ENCODE peak calls at places on chromosomes 5 and 9, in seven cellular contexts. One of them, this sample, is unnamed.

GRCh38 chr5:143174714-143175398 is 228.6 kb downstream of the NR3C1 start:
- DNase-seq in K562: no peak
- DNase-seq in GM23338: no peak
- DNase-seq in HepG2: no peak
- DNase-seq in stomach: no peak
- DNase-seq in endothelial cell of umbilical vein: no peak
- DNase-seq in spleen: no peak
- DNase-seq in this sample: no peak

GRCh38 chr9:82810902-82811301 is 252.0 kb downstream of the RASEF start:
- DNase-seq in K562: no peak
- DNase-seq in GM23338: peak
- DNase-seq in endothelial cell of umbilical vein: no peak
- DNase-seq in spleen: no peak
- DNase-seq in stomach: no peak
- DNase-seq in HepG2: no peak
- DNase-seq in this sample: no peak

GRCh38 chr5:87912419-87912818 is 356.2 kb downstream of the TMEM161B start:
- DNase-seq in endothelial cell of umbilical vein: no peak
- DNase-seq in stomach: no peak
- DNase-seq in GM23338: no peak
- DNase-seq in HepG2: no peak
- DNase-seq in K562: no peak
- DNase-seq in spleen: no peak
- DNase-seq in this sample: no peak

GRCh38 chr5:56183507-56183906 is 49.6 kb downstream of the ANKRD55 start:
- DNase-seq in HepG2: peak
- DNase-seq in endothelial cell of umbilical vein: peak
- DNase-seq in spleen: no peak
- DNase-seq in K562: no peak
- DNase-seq in GM23338: no peak
- DNase-seq in stomach: no peak
- DNase-seq in this sample: no peak

GRCh38 chr9:2390028-2390427 is 231.6 kb upstream of the VLDLR start:
- DNase-seq in HepG2: no peak
- DNase-seq in GM23338: no peak
- DNase-seq in endothelial cell of umbilical vein: no peak
- DNase-seq in K562: no peak
- DNase-seq in stomach: no peak
- DNase-seq in spleen: no peak
- DNase-seq in this sample: no peak

GRCh38 chr9:19102181-19102630 is 498 bp downstream of the HAUS6 start:
- DNase-seq in HepG2: peak
- DNase-seq in GM23338: peak
- DNase-seq in spleen: peak
- DNase-seq in stomach: no peak
- DNase-seq in K562: peak
- DNase-seq in endothelial cell of umbilical vein: peak
- DNase-seq in this sample: no peak

GRCh38 chr5:399296-400281 is 43.4 kb upstream of the EXOC3 start:
- DNase-seq in HepG2: peak
- DNase-seq in endothelial cell of umbilical vein: peak
- DNase-seq in K562: no peak
- DNase-seq in GM23338: peak
- DNase-seq in spleen: peak
- DNase-seq in stomach: peak
- DNase-seq in this sample: peak

GRCh38 chr5:145350501-145350900 is 484.6 kb downstream of the PRELID2 start:
- DNase-seq in spleen: no peak
- DNase-seq in K562: no peak
- DNase-seq in endothelial cell of umbilical vein: peak
- DNase-seq in HepG2: no peak
- DNase-seq in GM23338: no peak
- DNase-seq in stomach: no peak
- DNase-seq in this sample: no peak

GRCh38 chr9:100428871-100429654 is 2.1 kb downstream of the MSANTD3 start:
- DNase-seq in HepG2: peak
- DNase-seq in endothelial cell of umbilical vein: peak
- DNase-seq in spleen: no peak
- DNase-seq in GM23338: no peak
- DNase-seq in stomach: no peak
- DNase-seq in K562: peak
- DNase-seq in this sample: no peak

GRCh38 chr5:54630738-54631369 is 113.3 kb downstream of the SNX18 start:
- DNase-seq in GM23338: no peak
- DNase-seq in stomach: no peak
- DNase-seq in spleen: no peak
- DNase-seq in K562: no peak
- DNase-seq in endothelial cell of umbilical vein: no peak
- DNase-seq in HepG2: no peak
- DNase-seq in this sample: no peak

GRCh38 chr9:1619915-1620705 is 395.0 kb upstream of the SMARCA2 start:
- DNase-seq in GM23338: peak
- DNase-seq in spleen: no peak
- DNase-seq in K562: no peak
- DNase-seq in stomach: no peak
- DNase-seq in endothelial cell of umbilical vein: no peak
- DNase-seq in HepG2: peak
- DNase-seq in this sample: no peak

GRCh38 chr5:5602554-5602953 is 180.1 kb downstream of the ICE1 start:
- DNase-seq in stomach: no peak
- DNase-seq in GM23338: no peak
- DNase-seq in HepG2: no peak
- DNase-seq in endothelial cell of umbilical vein: no peak
- DNase-seq in spleen: no peak
- DNase-seq in K562: no peak
- DNase-seq in this sample: no peak

GRCh38 chr5:95709967-95710650 is 21.0 kb upstream of the RHOBTB3 start:
- DNase-seq in HepG2: peak
- DNase-seq in stomach: peak
- DNase-seq in K562: peak
- DNase-seq in endothelial cell of umbilical vein: no peak
- DNase-seq in spleen: no peak
- DNase-seq in GM23338: peak
- DNase-seq in this sample: no peak

GRCh38 chr9:37520641-37521040 is 34.9 kb downstream of the POLR1E start:
- DNase-seq in K562: no peak
- DNase-seq in endothelial cell of umbilical vein: no peak
- DNase-seq in HepG2: no peak
- DNase-seq in GM23338: no peak
- DNase-seq in stomach: no peak
- DNase-seq in spleen: no peak
- DNase-seq in this sample: no peak

GRCh38 chr9:224540-225520 is 10.2 kb downstream of the DOCK8 start:
- DNase-seq in endothelial cell of umbilical vein: no peak
- DNase-seq in spleen: no peak
- DNase-seq in HepG2: peak
- DNase-seq in K562: no peak
- DNase-seq in stomach: no peak
- DNase-seq in GM23338: no peak
- DNase-seq in this sample: peak

DNA sequence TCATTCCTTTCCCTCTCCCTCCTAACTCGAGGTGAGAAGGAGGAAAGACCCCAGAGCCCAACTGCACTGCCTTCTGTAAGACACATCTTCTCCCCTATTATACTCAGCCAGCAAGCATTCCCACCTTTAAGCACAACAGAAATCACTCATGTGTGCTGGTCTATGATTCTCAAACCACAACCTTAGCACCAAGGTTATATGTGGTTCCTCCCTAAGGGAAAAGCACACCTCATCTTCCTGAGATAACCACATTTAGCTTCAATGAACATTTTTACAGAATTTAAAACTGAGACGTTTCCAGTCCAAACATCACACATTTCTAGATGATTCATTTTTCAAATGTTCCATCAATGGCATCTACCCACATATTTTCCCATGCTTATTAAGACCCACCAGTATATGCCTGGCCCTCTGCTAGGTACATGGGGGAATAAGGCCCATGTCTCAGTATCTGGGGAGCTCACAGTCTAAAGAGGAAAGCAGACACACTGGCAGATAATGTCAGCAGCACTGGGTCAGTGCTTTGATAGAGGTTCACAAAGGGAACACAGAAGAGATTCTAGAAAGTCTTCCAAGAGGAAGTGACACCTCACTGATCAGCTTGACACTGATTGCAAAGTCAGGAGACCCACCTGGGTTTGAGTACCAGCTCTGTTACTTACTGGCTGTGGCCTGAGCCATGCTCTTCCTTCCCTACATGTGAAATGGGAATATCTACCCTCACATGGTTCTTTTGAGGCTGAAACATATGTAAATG is 245.4 kb downstream of the DENND1A start:
- DNase-seq in endothelial cell of umbilical vein: no peak
- DNase-seq in stomach: no peak
- DNase-seq in HepG2: no peak
- DNase-seq in K562: no peak
- DNase-seq in spleen: no peak
- DNase-seq in GM23338: no peak
- DNase-seq in this sample: no peak
- H3K4me3 ChIP-seq in endothelial cell of umbilical vein: no peak
- H3K4me3 ChIP-seq in stomach: no peak
- H3K4me3 ChIP-seq in HepG2: no peak
- H3K4me3 ChIP-seq in K562: no peak
- H3K4me3 ChIP-seq in spleen: no peak
- H3K4me3 ChIP-seq in GM23338: no peak
- H3K4me3 ChIP-seq in this sample: no peak

DNA sequence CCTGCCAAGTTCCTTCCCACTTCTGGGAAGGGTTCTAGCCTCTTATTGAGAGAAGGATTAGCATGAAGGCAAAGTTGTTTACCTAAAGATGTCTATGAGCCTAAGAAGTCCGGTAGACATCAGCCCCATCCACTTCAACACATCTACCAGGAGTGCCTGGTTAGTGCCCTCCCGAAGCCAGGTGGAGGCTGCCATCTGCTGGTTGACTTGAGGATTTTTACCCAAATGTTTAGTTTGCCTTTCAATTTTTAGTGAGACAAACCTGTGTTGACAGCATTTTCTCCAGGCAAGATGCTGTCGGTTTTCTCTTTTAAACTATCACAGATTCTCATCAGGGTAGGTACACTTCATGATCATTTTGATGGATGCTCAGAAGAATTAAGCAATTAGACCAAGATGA is 83.6 kb upstream of the TNFSF8 start:
- DNase-seq in HepG2: peak
- DNase-seq in spleen: peak
- DNase-seq in K562: peak
- DNase-seq in endothelial cell of umbilical vein: peak
- DNase-seq in GM23338: peak
- DNase-seq in stomach: peak
- DNase-seq in this sample: peak
- TF ChIP-seq POLR2AphosphoS5 in HepG2: no peak
- TF ChIP-seq POLR2AphosphoS5 in spleen: no peak
- TF ChIP-seq POLR2AphosphoS5 in K562: no peak
- TF ChIP-seq POLR2AphosphoS5 in endothelial cell of umbilical vein: no peak
- TF ChIP-seq POLR2AphosphoS5 in GM23338: no peak
- TF ChIP-seq POLR2AphosphoS5 in stomach: no peak
- TF ChIP-seq POLR2AphosphoS5 in this sample: no peak

GRCh38 chr5:126954981-126955380 is 75.4 kb downstream of the MARCHF3 start:
- DNase-seq in spleen: no peak
- DNase-seq in K562: no peak
- DNase-seq in GM23338: no peak
- DNase-seq in HepG2: no peak
- DNase-seq in stomach: no peak
- DNase-seq in endothelial cell of umbilical vein: no peak
- DNase-seq in this sample: no peak

GRCh38 chr5:126947146-126948010 is 83.0 kb downstream of the MARCHF3 start:
- DNase-seq in endothelial cell of umbilical vein: no peak
- DNase-seq in spleen: no peak
- DNase-seq in K562: peak
- DNase-seq in HepG2: no peak
- DNase-seq in GM23338: no peak
- DNase-seq in stomach: no peak
- DNase-seq in this sample: no peak

GRCh38 chr5:126948011-126948355 is 82.4 kb downstream of the MARCHF3 start:
- DNase-seq in endothelial cell of umbilical vein: no peak
- DNase-seq in spleen: no peak
- DNase-seq in GM23338: no peak
- DNase-seq in HepG2: no peak
- DNase-seq in stomach: no peak
- DNase-seq in K562: no peak
- DNase-seq in this sample: no peak

GRCh38 chr5:126948453-126948852 is 81.9 kb downstream of the MARCHF3 start:
- DNase-seq in stomach: no peak
- DNase-seq in spleen: no peak
- DNase-seq in K562: no peak
- DNase-seq in GM23338: no peak
- DNase-seq in endothelial cell of umbilical vein: no peak
- DNase-seq in HepG2: no peak
- DNase-seq in this sample: no peak

DNA sequence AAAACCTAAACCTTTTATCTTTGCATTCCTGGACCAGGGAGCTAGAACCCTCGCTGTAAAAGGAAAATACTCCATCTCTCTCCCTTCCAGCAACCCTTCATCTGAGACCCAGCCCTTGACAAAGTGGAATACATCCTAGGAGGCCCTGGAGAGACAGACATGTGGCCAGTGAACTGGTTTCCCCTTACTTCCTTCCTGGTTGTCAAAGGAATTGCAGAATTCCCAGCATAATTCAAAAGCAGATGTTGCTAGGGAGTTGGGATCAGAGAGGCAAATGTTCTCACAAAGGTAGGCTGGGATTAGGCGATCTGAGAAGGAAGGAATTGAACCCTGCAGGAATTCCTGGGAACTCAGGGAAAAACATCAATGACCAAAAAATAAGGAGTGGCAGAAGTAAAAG is 80.9 kb downstream of the MARCHF3 start:
- DNase-seq in GM23338: no peak
- DNase-seq in HepG2: no peak
- DNase-seq in stomach: no peak
- DNase-seq in spleen: no peak
- DNase-seq in K562: no peak
- DNase-seq in endothelial cell of umbilical vein: peak
- DNase-seq in this sample: no peak
- H3K27ac ChIP-seq in GM23338: no peak
- H3K27ac ChIP-seq in HepG2: no peak
- H3K27ac ChIP-seq in stomach: no peak
- H3K27ac ChIP-seq in spleen: no peak
- H3K27ac ChIP-seq in K562: no peak
- H3K27ac ChIP-seq in endothelial cell of umbilical vein: no peak
- H3K27ac ChIP-seq in this sample: no peak

GRCh38 chr5:61307196-61307590 is 24.9 kb upstream of the ZSWIM6 start:
- DNase-seq in K562: no peak
- DNase-seq in HepG2: no peak
- DNase-seq in stomach: no peak
- DNase-seq in endothelial cell of umbilical vein: no peak
- DNase-seq in GM23338: no peak
- DNase-seq in spleen: no peak
- DNase-seq in this sample: no peak

GRCh38 chr5:61307611-61308010 is 24.4 kb upstream of the ZSWIM6 start:
- DNase-seq in endothelial cell of umbilical vein: no peak
- DNase-seq in spleen: no peak
- DNase-seq in K562: no peak
- DNase-seq in GM23338: no peak
- DNase-seq in HepG2: no peak
- DNase-seq in stomach: no peak
- DNase-seq in this sample: no peak

GRCh38 chr5:61304611-61305369 is 27.3 kb upstream of the ZSWIM6 start:
- DNase-seq in spleen: no peak
- DNase-seq in K562: no peak
- DNase-seq in GM23338: no peak
- DNase-seq in HepG2: peak
- DNase-seq in stomach: peak
- DNase-seq in endothelial cell of umbilical vein: peak
- DNase-seq in this sample: no peak

GRCh38 chr5:61308699-61309098 is 23.4 kb upstream of the ZSWIM6 start:
- DNase-seq in GM23338: no peak
- DNase-seq in endothelial cell of umbilical vein: no peak
- DNase-seq in K562: no peak
- DNase-seq in spleen: no peak
- DNase-seq in HepG2: no peak
- DNase-seq in stomach: no peak
- DNase-seq in this sample: no peak

GRCh38 chr5:61306531-61307195 is 25.4 kb upstream of the ZSWIM6 start:
- DNase-seq in stomach: no peak
- DNase-seq in GM23338: no peak
- DNase-seq in HepG2: no peak
- DNase-seq in endothelial cell of umbilical vein: no peak
- DNase-seq in K562: no peak
- DNase-seq in spleen: no peak
- DNase-seq in this sample: no peak
- H3K4me3 ChIP-seq in stomach: no peak
- H3K4me3 ChIP-seq in GM23338: no peak
- H3K4me3 ChIP-seq in HepG2: no peak
- H3K4me3 ChIP-seq in endothelial cell of umbilical vein: no peak
- H3K4me3 ChIP-seq in K562: no peak
- H3K4me3 ChIP-seq in spleen: no peak
- H3K4me3 ChIP-seq in this sample: no peak